ENCODE peak calls at places on chromosomes 4 and X, in nine cellular contexts. F, G, J, I, W, K, Z, Y and S are unnamed samples.

GRCh38 chrX:41862562-41863184 is 60.7 kb downstream of the CASK start:
- DNase-seq in K (no peak), F (no peak), Y (no peak), I (no peak), J (no peak), G (no peak), Z (no peak), W (no peak), S (no peak)

GRCh38 chr4:41496980-41497379 is 41.0 kb upstream of the LIMCH1 start:
- DNase-seq in G (no peak), I (no peak), F (no peak), K (no peak), Y (no peak), J (no peak), Z (no peak), W (no peak), S (no peak)

GRCh38 chr4:56937262-56937661 is 29.6 kb downstream of the REST start:
- DNase-seq in W (no peak), G (no peak), K (no peak), Y (no peak), Z (no peak), J (peak; percentile 79), F (peak; percentile 84), I (no peak), S (no peak)

GRCh38 chr4:242121-242848 is 63.0 kb downstream of the ZNF732 start:
- DNase-seq in W (peak; percentile 67), Y (peak; percentile 54), J (peak; percentile 67), K (peak; percentile 31), I (no peak), G (peak; percentile 85), Z (peak; percentile 56), F (peak; percentile 70), S (peak; percentile 66)

GRCh38 chr4:160299608-160300007 is 1196.7 kb downstream of the RAPGEF2 start:
- DNase-seq in I (no peak), G (peak; percentile 86), K (no peak), W (no peak), J (no peak), F (peak; percentile 4), Y (no peak), Z (no peak), S (no peak)

GRCh38 chrX:9562851-9563250 is 98.0 kb downstream of the TBL1X start:
- DNase-seq in Y (no peak), Z (no peak), I (peak; percentile 22), F (peak; percentile 35), K (no peak), G (no peak), W (no peak), J (peak; percentile 84), S (no peak)

GRCh38 chr4:150385606-150386005 is 196.3 kb upstream of the MAB21L2 start:
- DNase-seq in I (no peak), J (peak; percentile 95), F (peak; percentile 60), Y (no peak), W (no peak), K (no peak), G (peak; percentile 95), Z (no peak), S (no peak)

GRCh38 chrX:45849261-45849660 is 648.6 kb upstream of the DIPK2B start:
- DNase-seq in I (peak; percentile 43), J (peak; percentile 80), Y (peak; percentile 3), Z (no peak), W (no peak), F (peak; percentile 84), K (peak; percentile 27), G (peak; percentile 67), S (no peak)

GRCh38 chr4:164731827-164732474 is 22.0 kb upstream of the SMIM31 start:
- DNase-seq in J (peak; percentile 57), F (peak; percentile 15), W (peak; percentile 50), K (peak; percentile 63), I (peak; percentile 25), Y (peak; percentile 62), Z (peak; percentile 7), G (peak; percentile 85), S (peak; percentile 9)

GRCh38 chr4:8267077-8267476 is 2.5 kb upstream of the HTRA3 start:
- DNase-seq in K (peak; percentile 30), G (peak; percentile 56), F (no peak), W (peak; percentile 75), Y (peak; percentile 81), Z (peak; percentile 39), I (peak; percentile 70), J (peak; percentile 89), S (peak; percentile 32)

GRCh38 chr4:72318771-72319170 is 250.2 kb downstream of the ADAMTS3 start:
- DNase-seq in G (no peak), J (peak; percentile 72), Z (no peak), W (no peak), I (no peak), K (no peak), Y (no peak), F (peak; percentile 74), S (no peak)

GRCh38 chrX:14963447-14964236 is 90.4 kb downstream of the MOSPD2 start:
- DNase-seq in F (peak; percentile 90), Y (no peak), J (peak; percentile 53), K (no peak), Z (no peak), I (no peak), W (no peak), G (peak; percentile 53), S (no peak)

GRCh38 chrX:22220941-22221340 is 51.8 kb upstream of the CBLL2 start:
- DNase-seq in F (peak; percentile 80), Y (no peak), J (peak; percentile 75), I (peak; percentile 6), K (no peak), G (peak; percentile 5), W (no peak), Z (no peak), S (no peak)
- H3K4me1 ChIP-seq in F (peaks cover 18% of the 10 kb centered on the region), Y (no peaks in the 10 kb centered on the region), J (peaks cover 13% of the 10 kb centered on the region), I (no peaks in the 10 kb centered on the region), K (no peaks in the 10 kb centered on the region), G (no peaks in the 10 kb centered on the region), W (no peaks in the 10 kb centered on the region), Z (no peaks in the 10 kb centered on the region), S (no peaks in the 10 kb centered on the region)

GRCh38 chr4:185774815-185775684 is 36.9 kb downstream of the SORBS2 start:
- DNase-seq in Z (peak; percentile 64), W (peak; percentile 59), G (no peak), K (no peak), Y (no peak), I (no peak), F (no peak), J (peak; percentile 82), S (no peak)
- H3K4me1 ChIP-seq in Z (peaks cover 31% of the 10 kb centered on the region), W (peaks cover 9% of the 10 kb centered on the region), G (no peaks in the 10 kb centered on the region), K (no peaks in the 10 kb centered on the region), Y (no peaks in the 10 kb centered on the region), I (peaks cover 17% of the 10 kb centered on the region), F (peaks cover 6% of the 10 kb centered on the region), J (peaks cover 32% of the 10 kb centered on the region), S (no peaks in the 10 kb centered on the region)

DNA sequence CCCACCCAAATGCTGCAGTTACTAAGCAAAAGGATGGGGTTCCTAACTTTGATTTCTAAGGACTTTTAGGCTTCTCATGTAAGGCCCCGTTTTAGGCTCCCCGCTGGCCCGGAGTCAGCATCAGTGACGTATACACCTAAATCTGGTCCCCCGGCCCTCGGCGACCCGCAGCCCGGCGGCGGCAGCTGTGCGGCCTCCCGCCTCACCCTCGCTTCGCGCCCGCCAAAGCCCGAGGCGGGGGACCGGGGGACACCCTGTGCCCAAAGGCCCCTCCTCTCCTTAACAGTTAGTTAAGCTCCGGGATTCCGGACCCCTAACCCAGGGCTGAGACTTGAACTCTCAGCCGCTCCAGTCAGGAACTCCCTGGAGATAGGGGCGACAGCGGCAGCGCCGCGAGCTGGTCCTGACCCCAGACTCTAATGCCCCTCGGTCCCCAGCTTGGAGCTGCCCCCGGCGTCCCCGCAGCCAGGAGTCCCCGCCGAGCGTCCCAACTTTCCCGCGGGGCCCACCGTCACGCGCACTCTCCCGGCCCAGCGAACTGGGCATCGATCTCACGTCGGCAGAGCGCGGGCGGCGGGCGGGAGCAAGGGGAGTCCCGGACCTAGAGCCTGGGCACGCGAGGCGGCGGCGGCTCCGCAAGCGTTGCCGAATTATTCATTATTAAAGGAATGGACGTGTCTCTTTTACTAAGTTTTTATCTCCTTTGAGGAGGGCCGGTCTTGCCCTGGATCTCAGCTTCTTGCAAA is 1.5 kb upstream of the NR3C2 start:
- DNase-seq in I (no peak), Y (no peak), J (peak; percentile 53), W (peak; percentile 60), F (no peak), K (peak; percentile 3), Z (peak; percentile 42), G (peak; percentile 25), S (no peak)
- H3K4me1 ChIP-seq in I (peaks cover 10% of the 10 kb centered on the region), Y (no peaks in the 10 kb centered on the region), J (peaks cover 10% of the 10 kb centered on the region), W (peaks cover 14% of the 10 kb centered on the region), F (peaks cover 26% of the 10 kb centered on the region), K (peaks cover 9% of the 10 kb centered on the region), Z (peaks cover 25% of the 10 kb centered on the region), G (peaks cover 22% of the 10 kb centered on the region), S (no peaks in the 10 kb centered on the region)

DNA sequence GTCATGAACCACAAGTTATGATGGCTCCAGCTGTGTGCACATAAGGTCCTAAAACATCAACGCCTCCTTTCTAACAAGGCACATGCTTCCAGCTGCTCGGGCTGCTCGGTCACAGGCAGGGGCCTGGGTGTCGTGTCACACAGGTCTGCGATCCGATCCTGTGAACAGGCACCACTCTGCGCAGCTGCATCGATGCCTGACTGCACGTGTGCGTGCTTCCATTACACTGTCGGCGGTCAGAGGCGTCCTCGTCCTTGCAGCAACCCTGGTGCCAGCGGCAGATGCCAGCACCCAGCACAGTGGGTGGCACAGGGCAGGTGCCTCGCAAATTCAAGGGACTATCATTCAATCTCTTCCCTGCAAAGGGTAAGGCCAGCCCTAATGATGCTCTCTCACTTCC is 23.9 kb downstream of the ZFYVE28 start:
- DNase-seq in Z (no peak), F (no peak), K (no peak), Y (no peak), J (no peak), G (no peak), W (no peak), I (no peak), S (no peak)
- H3K4me1 ChIP-seq in Z (no peaks in the 10 kb centered on the region), F (no peaks in the 10 kb centered on the region), K (no peaks in the 10 kb centered on the region), Y (peaks cover 56% of the 10 kb centered on the region), J (peaks cover 7% of the 10 kb centered on the region), G (peaks cover 21% of the 10 kb centered on the region), W (no peaks in the 10 kb centered on the region), I (no peaks in the 10 kb centered on the region), S (peaks cover 16% of the 10 kb centered on the region)

GRCh38 chr4:119525005-119525749 is 103.4 kb downstream of the PDE5A start:
- DNase-seq in W (no peak), I (no peak), K (no peak), G (no peak), Y (no peak), Z (no peak), F (peak; percentile 53), J (peak; percentile 86), S (no peak)

GRCh38 chr4:119529788-119530187 is 98.8 kb downstream of the PDE5A start:
- DNase-seq in Z (no peak), K (no peak), F (no peak), J (no peak), Y (no peak), I (no peak), G (no peak), W (no peak), S (no peak)

GRCh38 chr4:119523399-119523798 is 105.2 kb downstream of the PDE5A start:
- DNase-seq in W (no peak), G (no peak), I (no peak), Y (no peak), K (no peak), F (no peak), J (no peak), Z (no peak), S (no peak)

GRCh38 chr4:119526786-119527550 is 101.6 kb downstream of the PDE5A start:
- DNase-seq in W (no peak), F (no peak), I (no peak), J (peak; percentile 19), G (no peak), K (no peak), Z (no peak), Y (no peak), S (no peak)

GRCh38 chr4:119525771-119526712 is 102.6 kb downstream of the PDE5A start:
- DNase-seq in F (no peak), W (no peak), J (peak; percentile 35), K (no peak), Z (no peak), Y (no peak), I (no peak), G (no peak), S (no peak)
- H3K4me1 ChIP-seq in F (peaks cover 12% of the 10 kb centered on the region), W (no peaks in the 10 kb centered on the region), J (peaks cover 41% of the 10 kb centered on the region), K (peaks cover 20% of the 10 kb centered on the region), Z (no peaks in the 10 kb centered on the region), Y (no peaks in the 10 kb centered on the region), I (peaks cover 21% of the 10 kb centered on the region), G (no peaks in the 10 kb centered on the region), S (no peaks in the 10 kb centered on the region)